ENCODE peak calls at places on chromosomes 4 and X, in ten cellular contexts. E is A549, D is heart left ventricle, O is breast epithelium, R is stomach, B is tibial nerve, Y is spleen, S is sigmoid colon, C is ovary, I is HCT116. A is an unnamed sample.

GRCh38 chrX:97692575-97692974 is 808.9 kb downstream of the RPA4 start:
- DNase-seq in I (no peak), E (no peak), C (no peak), Y (no peak), O (no peak), R (no peak), S (no peak), B (no peak), D (no peak), A (no peak)

GRCh38 chrX:20527458-20528099 is 260.9 kb upstream of the RPS6KA3 start:
- DNase-seq in S (no peak), E (peak), C (peak), O (no peak), B (peak), D (no peak), Y (no peak), R (no peak), I (no peak), A (no peak)

GRCh38 chrX:124346064-124346876 is at the start of gene SH2D1A:
- DNase-seq in R (no peak), C (no peak), I (no peak), E (no peak), D (no peak), Y (peak), S (no peak), B (no peak), O (no peak), A (no peak)

GRCh38 chrX:153687121-153688039 is at the start of gene SLC6A8:
- DNase-seq in B (peak), R (peak), D (peak), I (peak), S (peak), C (peak), E (peak), O (peak), Y (no peak), A (peak)

GRCh38 chr4:77418333-77418732 is 187.3 kb upstream of the CXCL13 start:
- DNase-seq in I (peak), B (no peak), S (no peak), R (no peak), C (no peak), O (no peak), Y (no peak), E (no peak), D (no peak), A (no peak)

GRCh38 chrX:68634649-68635227 is 12.7 kb upstream of the STARD8 start:
- DNase-seq in B (no peak), O (no peak), C (no peak), I (no peak), Y (no peak), D (no peak), R (no peak), S (no peak), E (no peak), A (no peak)

GRCh38 chr4:113645771-113646455 is 115.6 kb downstream of the CAMK2D start:
- DNase-seq in S (no peak), Y (no peak), D (no peak), O (no peak), C (no peak), R (peak), E (peak), I (peak), B (no peak), A (no peak)

GRCh38 chrX:46254623-46255022 is 290.6 kb downstream of the ZNF674 start:
- DNase-seq in O (no peak), I (no peak), E (no peak), B (no peak), S (no peak), R (no peak), Y (no peak), C (no peak), D (no peak), A (no peak)

GRCh38 chr4:42216569-42216968 is 64.1 kb upstream of the BEND4 start:
- DNase-seq in O (no peak), Y (no peak), C (no peak), B (no peak), I (no peak), E (no peak), S (no peak), R (no peak), D (no peak), A (no peak)

GRCh38 chr4:149203256-149204001 is 612.2 kb downstream of the IQCM start:
- DNase-seq in R (no peak), S (no peak), E (no peak), Y (no peak), O (no peak), C (no peak), I (no peak), D (peak), B (no peak), A (no peak)

DNA sequence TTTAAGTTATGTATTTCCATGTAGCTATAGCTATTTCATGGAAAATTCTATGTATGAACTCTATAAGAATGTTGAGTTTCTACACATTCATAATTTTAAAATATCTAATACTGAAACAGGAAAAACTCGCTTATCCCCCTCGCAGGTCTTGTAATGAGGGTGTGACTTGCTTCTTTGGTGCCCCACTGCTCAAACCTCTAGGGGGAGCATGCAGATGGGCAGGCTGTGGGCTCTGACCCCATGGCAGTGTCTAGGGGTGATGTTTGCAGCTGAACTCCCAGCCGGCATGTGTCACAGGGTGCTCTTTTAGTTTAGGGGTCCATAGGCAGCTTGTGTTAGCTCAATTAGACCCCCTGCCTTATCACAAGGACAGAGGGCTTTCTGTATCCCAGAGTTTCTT is 1825.7 kb upstream of the ADGRL3 start:
- DNase-seq in R (no peak), Y (no peak), D (no peak), O (no peak), E (no peak), B (no peak), C (no peak), S (no peak), I (no peak), A (no peak)
- TF ChIP-seq CTCF in R (no peak), Y (no peak), D (no peak), O (no peak), E (no peak), B (no peak), C (no peak), S (no peak), I (no peak), A (no peak)

GRCh38 chr4:73257242-73257994 is 1.2 kb downstream of the ANKRD17 start:
- DNase-seq in O (peak), R (peak), S (peak), B (peak), D (peak), I (peak), E (peak), Y (peak), C (peak), A (peak)
- TF ChIP-seq POLR2A in O (no peak), R (no peak), S (no peak), B (no peak), D (no peak), I (no peak), E (no peak), Y (no peak), C (peak), A (no peak)

GRCh38 chr4:15007201-15007600 is 4.9 kb downstream of the CPEB2 start:
- DNase-seq in D (no peak), R (no peak), I (no peak), S (no peak), O (no peak), E (no peak), C (no peak), Y (no peak), B (no peak), A (no peak)
- H3K4me3 ChIP-seq in D (peak), R (peak), I (no peak), S (no peak), O (no peak), E (peak), C (no peak), Y (no peak), B (no peak), A (no peak)

DNA sequence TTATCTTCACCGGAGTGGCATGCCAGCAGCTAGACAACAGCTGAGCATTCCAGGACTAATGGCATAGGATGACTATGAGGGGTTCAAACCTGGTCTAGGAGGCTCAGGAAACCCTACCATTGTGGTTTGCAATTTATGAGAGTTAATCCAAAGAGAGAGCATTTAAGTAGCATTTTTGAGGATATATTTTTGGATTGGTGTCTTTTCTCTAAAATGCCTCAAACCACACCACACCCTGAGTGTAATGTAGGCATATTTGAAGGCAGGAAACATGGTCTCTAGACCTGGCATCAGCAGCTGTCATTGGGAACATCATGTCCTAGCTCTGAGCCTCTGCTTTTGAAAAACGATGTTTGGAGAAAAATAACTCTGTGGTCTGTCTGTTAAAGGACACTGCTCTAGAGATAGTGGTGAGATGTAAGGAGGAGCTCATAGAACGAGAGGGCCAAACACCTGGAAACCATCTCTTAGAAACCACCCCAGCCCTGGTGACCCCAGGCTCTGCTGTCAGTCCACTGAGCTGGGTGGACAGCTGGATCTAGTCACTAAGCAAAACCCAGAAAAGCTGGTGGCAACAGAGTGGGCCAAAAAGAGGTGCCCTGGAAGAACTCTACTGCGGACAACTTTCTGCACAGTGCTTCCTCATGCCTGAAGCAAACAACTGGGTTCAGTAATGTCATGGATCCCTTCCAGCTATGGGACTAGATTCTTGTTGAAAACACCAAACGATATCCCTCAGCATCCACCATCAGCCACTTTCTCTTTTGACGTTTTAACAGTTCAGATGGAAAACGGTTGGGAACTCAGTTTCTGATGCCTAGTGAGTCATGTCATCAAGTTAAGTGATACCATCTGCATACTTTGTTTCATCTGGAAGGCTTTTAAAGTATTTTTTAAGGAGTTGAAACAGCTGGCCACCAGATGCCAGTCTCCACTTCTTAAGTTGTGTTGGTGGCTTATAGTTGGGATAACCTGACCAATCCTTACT is 100.2 kb upstream of the C1QTNF7 start:
- DNase-seq in D (no peak), Y (no peak), R (no peak), C (no peak), E (no peak), O (no peak), S (no peak), I (no peak), B (peak), A (no peak)
- TF ChIP-seq CTCF in D (no peak), Y (no peak), R (no peak), C (no peak), E (no peak), O (no peak), S (no peak), I (no peak), B (no peak), A (no peak)

A was measured in lower leg skin.